ENCODE peak calls at places on chromosome 3, in seven cellular contexts. R, T, N, G, U, K and S are unnamed samples.

GRCh38 chr3:183449391-183449790 is 21.0 kb upstream of the MCF2L2 start:
- DNase-seq in G (peak), T (no peak), N (no peak), R (no peak), K (no peak), U (no peak), S (no peak)

GRCh38 chr3:37987751-37988179 is 2.8 kb upstream of the VILL start:
- DNase-seq in R (no peak), U (no peak), G (no peak), T (peak), K (no peak), N (peak), S (no peak)

GRCh38 chr3:50204804-50205718 is at the start of gene SLC38A3:
- DNase-seq in T (no peak), R (no peak), K (peak), G (no peak), N (no peak), U (no peak), S (no peak)

GRCh38 chr3:112403101-112403500 is 70.1 kb downstream of the CD200 start:
- DNase-seq in U (no peak), R (no peak), T (no peak), N (no peak), K (no peak), G (no peak), S (no peak)

GRCh38 chr3:43999920-44000319 is 241.8 kb upstream of the TOPAZ1 start:
- DNase-seq in K (no peak), R (no peak), T (no peak), U (no peak), N (no peak), G (no peak), S (no peak)

GRCh38 chr3:153051427-153052095 is 110.5 kb upstream of the RAP2B start:
- DNase-seq in N (peak), G (no peak), K (no peak), T (no peak), U (no peak), R (no peak), S (peak)

GRCh38 chr3:16253601-16254000 is 11.1 kb downstream of the DPH3 start:
- DNase-seq in T (peak), G (peak), U (no peak), R (no peak), N (peak), K (no peak), S (no peak)

GRCh38 chr3:188939799-188940198 is 232.0 kb upstream of the TPRG1 start:
- DNase-seq in U (no peak), T (no peak), K (no peak), G (no peak), N (no peak), R (no peak), S (no peak)

GRCh38 chr3:157123621-157124020 is 36.3 kb downstream of the CCNL1 start:
- DNase-seq in N (no peak), R (no peak), T (no peak), K (no peak), G (no peak), U (no peak), S (no peak)

GRCh38 chr3:149554826-149555225 is 80.3 kb downstream of the TM4SF4 start:
- DNase-seq in K (no peak), U (peak), R (no peak), N (peak), T (no peak), G (no peak), S (no peak)

GRCh38 chr3:64650096-64650622 is 37.6 kb downstream of the ADAMTS9 start:
- DNase-seq in N (no peak), R (no peak), U (no peak), G (no peak), K (no peak), T (no peak), S (no peak)

GRCh38 chr3:46850468-46850780 is 12.8 kb downstream of the MYL3 start:
- DNase-seq in N (no peak), K (no peak), R (no peak), U (no peak), T (no peak), G (peak), S (no peak)

GRCh38 chr3:111639316-111639715 is 44.2 kb upstream of the ZBED2 start:
- DNase-seq in U (no peak), T (no peak), N (no peak), R (no peak), G (no peak), K (no peak), S (no peak)

GRCh38 chr3:52471371-52472238 is 16.2 kb downstream of the NISCH start:
- DNase-seq in U (peak), K (peak), G (peak), N (peak), R (peak), T (no peak), S (no peak)

GRCh38 chr3:34405159-34405558 is 606.7 kb downstream of the PDCD6IP start:
- DNase-seq in K (no peak), R (no peak), G (no peak), U (no peak), T (no peak), N (no peak), S (no peak)

GRCh38 chr3:136351351-136351750 is 101.2 kb downstream of the PCCB start:
- DNase-seq in U (no peak), T (no peak), R (no peak), K (no peak), N (no peak), G (no peak), S (no peak)

GRCh38 chr3:14921034-14921616 is 26.3 kb upstream of the NR2C2 start:
- DNase-seq in R (peak), K (peak), U (peak), N (peak), G (peak), T (peak), S (peak)

GRCh38 chr3:109268181-109268580 is 48.1 kb downstream of the DPPA2 start:
- DNase-seq in T (no peak), N (no peak), R (no peak), U (no peak), G (no peak), K (no peak), S (no peak)

GRCh38 chr3:29370021-29370420 is 89.2 kb downstream of the RBMS3 start:
- DNase-seq in R (no peak), U (no peak), K (no peak), N (no peak), T (no peak), G (no peak), S (no peak)

GRCh38 chr3:72100626-72101187 is 315.8 kb upstream of the PROK2 start:
- DNase-seq in N (peak), U (peak), T (peak), R (peak), K (peak), G (peak), S (peak)

GRCh38 chr3:45592405-45592804 is 2.1 kb upstream of the LIMD1 start:
- DNase-seq in T (no peak), R (no peak), U (no peak), K (no peak), G (no peak), N (no peak), S (no peak)

GRCh38 chr3:45596290-45596791 is 1.8 kb downstream of the LIMD1 start:
- DNase-seq in T (no peak), G (no peak), K (no peak), U (no peak), N (peak), R (peak), S (no peak)

GRCh38 chr3:45592830-45593707 is 1.5 kb upstream of the LIMD1 start:
- DNase-seq in U (peak), G (peak), K (peak), T (peak), R (peak), N (peak), S (peak)

GRCh38 chr3:45595364-45596154 is 1.0 kb downstream of the LIMD1 start:
- DNase-seq in T (peak), N (peak), K (peak), G (no peak), R (peak), U (peak), S (no peak)

GRCh38 chr3:45593708-45594601 is 596 bp upstream of the LIMD1 start:
- DNase-seq in G (peak), K (peak), U (peak), R (peak), T (peak), N (peak), S (peak)
- TF ChIP-seq POLR2A in G (peak), K (peak), U (peak), R (no peak), T (no peak), N (peak), S (peak)

GRCh38 chr3:146469206-146470017 is at the start of gene PLSCR2:
- DNase-seq in G (peak), U (peak), R (peak), N (peak), K (peak), T (peak), S (no peak)
- TF ChIP-seq POLR2A in G (no peak), U (peak), R (peak), N (peak), K (peak), T (no peak), S (no peak)

GRCh38 chr3:170867552-170867951 is 2.4 kb downstream of the RPL22L1 start:
- DNase-seq in U (peak), K (no peak), R (no peak), N (no peak), T (no peak), G (no peak), S (no peak)

GRCh38 chr3:170867143-170867542 is 2.9 kb downstream of the RPL22L1 start:
- DNase-seq in T (no peak), G (no peak), N (no peak), R (no peak), K (no peak), U (no peak), S (no peak)

GRCh38 chr3:170869240-170869592 is 779 bp downstream of the RPL22L1 start:
- DNase-seq in R (no peak), K (no peak), T (no peak), G (no peak), U (no peak), N (no peak), S (no peak)

GRCh38 chr3:170868577-170869239 is 1.3 kb downstream of the RPL22L1 start:
- DNase-seq in U (no peak), G (no peak), T (no peak), K (no peak), R (no peak), N (no peak), S (no peak)

DNA sequence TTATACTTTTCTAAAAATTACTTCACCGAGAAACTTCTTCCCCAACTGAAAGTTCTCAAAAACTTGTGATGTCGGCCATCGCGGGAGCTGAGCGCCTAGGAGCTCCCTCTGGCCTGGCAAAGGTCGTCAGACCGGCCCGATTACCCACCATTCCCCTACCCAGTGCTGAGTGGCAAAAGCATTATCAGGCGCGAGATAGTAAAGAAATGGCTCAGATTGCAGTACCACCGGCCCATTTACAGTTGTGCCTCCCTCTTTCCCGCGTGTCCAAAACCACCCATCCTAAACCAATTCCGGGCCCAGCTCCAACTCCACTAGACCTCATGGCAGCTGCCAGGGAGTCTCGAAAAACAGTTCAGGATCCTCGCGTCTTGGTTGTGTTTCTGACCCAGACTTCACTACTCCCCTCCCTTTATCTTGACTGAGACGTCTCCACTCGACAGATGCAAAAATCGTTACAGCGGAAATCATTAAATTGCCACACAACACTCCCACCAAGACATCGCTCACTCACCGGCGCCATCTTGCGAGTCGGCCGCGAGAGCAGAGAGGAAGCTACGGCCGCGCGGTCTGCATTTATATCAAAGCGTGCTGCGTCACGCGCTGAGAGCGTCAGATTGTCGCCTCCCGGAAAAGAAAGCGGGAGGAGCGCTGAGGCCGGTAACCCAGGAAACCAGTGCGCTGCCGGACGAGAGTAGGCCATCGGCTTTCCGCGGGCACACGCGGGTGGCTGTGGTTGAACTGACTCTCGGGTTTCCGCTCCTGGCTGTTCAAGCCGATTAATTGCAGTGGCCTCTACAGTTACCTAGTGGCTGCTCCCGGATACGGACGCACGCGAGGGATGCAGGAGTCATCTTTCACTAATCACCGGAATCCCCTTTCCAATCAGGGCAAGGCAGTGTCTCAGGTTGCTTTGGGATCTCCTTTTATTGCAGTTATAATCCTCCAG is at the start of gene RPL22L1:
- DNase-seq in G (peak), R (peak), T (peak), K (peak), N (peak), U (peak), S (peak)
- TF ChIP-seq POLR2A in G (peak), R (peak), T (peak), K (peak), N (peak), U (peak), S (peak)

GRCh38 chr3:186109897-186110803 is 1.3 kb upstream of the ETV5 start:
- DNase-seq in G (peak), T (no peak), N (no peak), R (no peak), K (peak), U (no peak), S (peak)

GRCh38 chr3:186105543-186105942 is 3.3 kb downstream of the ETV5 start:
- DNase-seq in T (no peak), G (no peak), N (no peak), K (no peak), U (no peak), R (no peak), S (no peak)

GRCh38 chr3:186108106-186108940 is 566 bp downstream of the ETV5 start:
- DNase-seq in T (peak), K (peak), U (no peak), N (no peak), G (peak), R (peak), S (peak)

GRCh38 chr3:186108941-186109865 is at the start of gene ETV5:
- DNase-seq in T (peak), N (peak), R (peak), K (peak), U (peak), G (peak), S (peak)

DNA sequence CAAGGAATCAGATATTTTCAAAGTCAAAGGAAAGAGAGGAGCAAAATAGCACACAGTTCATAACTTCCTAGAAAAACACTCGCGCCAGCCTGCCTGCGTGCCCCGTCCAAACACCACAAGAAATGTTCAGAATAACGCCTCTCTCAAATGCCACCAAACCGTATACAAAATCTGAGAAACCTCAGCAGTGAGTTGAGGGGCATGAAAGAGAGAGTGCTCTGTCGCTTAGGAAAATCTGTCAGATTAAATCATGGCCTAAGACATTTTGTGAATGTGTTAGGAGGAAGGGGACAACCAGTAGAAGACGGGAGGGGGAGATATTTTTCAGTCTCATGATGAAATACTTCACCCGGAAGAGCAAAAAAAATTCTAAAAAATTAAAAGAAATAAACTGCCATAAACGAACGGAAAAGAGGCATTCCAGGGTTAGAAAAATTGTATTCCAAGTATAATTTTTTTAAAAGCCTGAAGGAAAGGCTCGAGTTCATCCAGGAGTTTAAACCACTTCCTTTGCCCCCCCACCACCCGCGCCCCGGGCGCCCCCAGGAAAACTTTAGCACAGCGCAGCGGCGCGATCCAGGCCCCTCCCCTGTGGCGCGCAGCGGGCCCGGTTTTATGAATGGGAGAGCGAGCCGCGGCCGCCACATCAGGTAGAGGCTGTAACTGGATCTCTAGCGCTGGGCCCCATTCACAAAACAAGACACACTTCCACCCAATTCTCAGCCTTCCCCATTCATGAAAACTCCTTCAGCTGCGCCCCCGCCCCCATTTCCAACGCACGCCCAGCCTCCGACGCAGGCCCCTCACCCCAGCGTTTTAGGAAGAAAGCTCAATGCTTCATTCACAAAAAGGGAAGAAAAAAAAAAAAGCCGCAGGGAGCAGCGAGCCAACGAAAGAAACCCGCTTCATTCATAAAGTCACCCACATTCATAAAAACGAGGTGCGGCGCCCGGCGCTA is 1.5 kb downstream of the ETV5 start:
- DNase-seq in N (peak), U (peak), G (peak), K (peak), T (peak), R (peak), S (peak)
- TF ChIP-seq POLR2A in N (no peak), U (no peak), G (peak), K (no peak), T (no peak), R (no peak), S (no peak)

GRCh38 chr3:3685721-3686120 is 113.5 kb upstream of the LRRN1 start:
- DNase-seq in U (peak), K (no peak), N (no peak), R (no peak), G (no peak), T (no peak), S (no peak)

GRCh38 chr3:3686907-3687648 is 112.2 kb upstream of the LRRN1 start:
- DNase-seq in R (no peak), G (no peak), K (no peak), T (no peak), U (no peak), N (no peak), S (no peak)

DNA sequence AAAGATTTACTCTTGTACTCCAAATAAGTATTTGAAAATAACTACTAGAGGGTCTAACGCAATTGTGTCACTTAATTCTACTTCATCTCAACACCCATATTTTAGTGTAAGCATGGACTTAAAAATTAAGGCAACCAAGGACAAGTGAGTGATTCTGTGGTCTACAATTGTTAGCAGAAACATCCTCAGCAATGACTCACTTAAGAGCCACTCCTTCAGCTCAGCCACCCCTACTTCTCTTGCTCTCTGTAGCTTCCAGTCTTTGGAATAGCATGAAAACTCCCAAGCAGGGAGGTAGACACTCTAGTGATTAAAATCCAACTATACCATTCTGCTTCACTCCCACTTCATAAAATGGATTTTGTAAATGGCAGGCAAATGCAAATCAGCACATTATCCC is 116.0 kb upstream of the LRRN1 start:
- DNase-seq in G (no peak), T (no peak), K (no peak), N (no peak), R (no peak), U (no peak), S (peak)
- TF ChIP-seq POLR2A in G (no peak), T (no peak), K (no peak), N (no peak), R (no peak), U (no peak), S (no peak)

GRCh38 chr3:9779721-9780450 is 10.1 kb upstream of the CAMK1 start:
- DNase-seq in N (peak), U (no peak), K (no peak), T (no peak), G (no peak), R (peak), S (no peak)
- TF ChIP-seq POLR2A in N (no peak), U (no peak), K (no peak), T (no peak), G (no peak), R (no peak), S (no peak)

DNA sequence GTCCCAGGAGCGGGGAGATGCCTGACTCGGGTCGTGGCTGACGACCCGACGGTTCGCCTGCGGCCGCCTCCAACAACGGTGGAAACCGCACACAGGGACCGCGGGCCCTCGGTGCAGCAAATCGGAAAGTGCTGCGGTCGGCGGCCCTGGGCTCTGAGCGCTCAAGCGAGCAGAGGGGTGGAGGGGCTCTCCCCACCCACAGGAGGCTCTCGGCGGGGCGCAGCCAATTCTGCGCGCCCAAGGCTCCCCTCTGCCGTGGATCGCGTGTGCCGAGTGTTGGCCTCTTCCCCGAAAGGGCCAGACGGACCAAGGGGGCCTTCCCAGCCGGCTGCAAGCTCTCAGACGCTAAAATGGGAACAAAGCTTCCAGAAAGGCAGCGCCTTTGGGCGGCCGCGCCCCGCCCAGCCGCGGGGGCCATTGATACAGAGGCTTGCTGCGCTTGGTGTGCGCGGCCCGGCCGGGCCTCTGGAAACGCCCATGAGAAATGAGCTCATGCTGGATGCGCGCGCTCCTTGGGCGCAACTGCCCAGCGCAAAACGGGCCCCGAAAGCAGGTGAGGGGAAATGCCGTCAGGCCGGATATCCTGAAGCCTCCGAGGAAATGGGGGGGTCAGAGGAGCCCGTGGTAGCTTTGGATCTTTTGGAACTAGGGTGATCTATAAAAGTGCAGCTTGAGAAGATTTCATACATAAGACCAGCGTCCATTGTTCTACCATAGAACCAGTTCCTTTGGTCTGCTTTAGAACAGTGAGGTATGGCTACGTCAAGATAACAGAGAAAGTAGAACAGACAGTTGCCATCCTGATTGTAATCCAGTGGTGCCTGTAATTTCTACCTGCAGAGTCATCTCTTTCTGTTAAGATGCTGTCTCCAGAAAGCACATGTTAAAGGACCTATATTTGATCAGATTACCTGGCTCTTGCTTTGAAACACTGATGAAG is 1.2 kb upstream of the GSK3B start:
- DNase-seq in N (peak), R (peak), U (peak), K (peak), G (peak), T (peak), S (peak)
- TF ChIP-seq POLR2A in N (peak), R (peak), U (peak), K (peak), G (peak), T (peak), S (peak)